ENCODE peak calls at places on chromosomes 16 and 17, in eight cellular contexts. G is OCI-LY7, T is thyroid gland, D is adrenal gland, B is mucosa of descending colon, V is tibial artery, A is GM23248, C is HAP-1. N is an unnamed sample. For H3K9me3, the result is how much of the 10 kb centered on the place peaks cover.

GRCh38 chr17:62653831-62654829 is 26.7 kb downstream of the MRC2 start:
- DNase-seq in G (no peak), T (no peak), D (no peak), B (peak), V (peak), A (peak), C (no peak), N (peak)

GRCh38 chr17:50028207-50029120 is 27.4 kb upstream of the ITGA3 start:
- DNase-seq in G (no peak), T (peak), D (no peak), B (peak), V (peak), A (peak), C (no peak), N (peak)

GRCh38 chr16:86565181-86565631 is 1.4 kb upstream of the FOXC2 start:
- DNase-seq in G (no peak), T (no peak), D (no peak), B (no peak), V (peak), A (no peak), C (no peak), N (no peak)

GRCh38 chr16:84360170-84360569 is 8.2 kb upstream of the ATP2C2 start:
- DNase-seq in G (peak), T (no peak), D (no peak), B (peak), V (no peak), A (no peak), C (no peak), N (peak)

GRCh38 chr17:83085103-83085502 is 5.7 kb downstream of the METRNL start:
- DNase-seq in G (no peak), T (no peak), D (no peak), B (no peak), V (no peak), A (peak), C (no peak), N (no peak)

GRCh38 chr17:46870116-46870803 is 18.9 kb downstream of the WNT9B start:
- DNase-seq in G (no peak), T (no peak), D (no peak), B (no peak), V (no peak), A (no peak), C (no peak), N (peak)

GRCh38 chr17:39621523-39622379 is 5.0 kb upstream of the PPP1R1B start:
- DNase-seq in G (peak), T (peak), D (peak), B (peak), V (peak), A (peak), C (peak), N (peak)

GRCh38 chr17:55996826-55997225 is 156.4 kb upstream of the ANKFN1 start:
- DNase-seq in G (no peak), T (no peak), D (no peak), B (no peak), V (no peak), A (peak), C (no peak), N (no peak)

GRCh38 chr17:79631640-79632431 is 21.0 kb upstream of the RBFOX3 start:
- DNase-seq in G (no peak), T (no peak), D (peak), B (peak), V (peak), A (no peak), C (no peak), N (peak)

GRCh38 chr17:73411330-73411747 is 99.5 kb upstream of the CDC42EP4 start:
- DNase-seq in G (no peak), T (no peak), D (no peak), B (no peak), V (no peak), A (no peak), C (no peak), N (peak)

GRCh38 chr16:31357324-31358156 is 2.6 kb downstream of the ITGAX start:
- DNase-seq in G (no peak), T (no peak), D (no peak), B (no peak), V (peak), A (no peak), C (no peak), N (peak)

GRCh38 chr16:73000020-73000906 is 47.7 kb downstream of the ZFHX3 start:
- DNase-seq in G (no peak), T (peak), D (no peak), B (no peak), V (peak), A (peak), C (peak), N (no peak)

GRCh38 chr17:2595200-2595599 is 1.7 kb downstream of the PAFAH1B1 start:
- DNase-seq in G (peak), T (no peak), D (no peak), B (no peak), V (no peak), A (peak), C (no peak), N (no peak)

GRCh38 chr17:68432086-68432864 is 25.0 kb downstream of the WIPI1 start:
- DNase-seq in G (no peak), T (no peak), D (no peak), B (no peak), V (peak), A (no peak), C (no peak), N (no peak)

GRCh38 chr16:24075929-24076716 is 180.0 kb upstream of the CACNG3 start:
- DNase-seq in G (peak), T (no peak), D (no peak), B (no peak), V (no peak), A (peak), C (peak), N (no peak)

GRCh38 chr16:82138478-82139285 is 31.3 kb downstream of the MPHOSPH6 start:
- DNase-seq in G (no peak), T (no peak), D (no peak), B (no peak), V (no peak), A (no peak), C (no peak), N (no peak)

GRCh38 chr16:73545713-73546112 is 497.8 kb upstream of the ZFHX3 start:
- DNase-seq in G (no peak), T (no peak), D (no peak), B (no peak), V (no peak), A (no peak), C (no peak), N (no peak)

DNA sequence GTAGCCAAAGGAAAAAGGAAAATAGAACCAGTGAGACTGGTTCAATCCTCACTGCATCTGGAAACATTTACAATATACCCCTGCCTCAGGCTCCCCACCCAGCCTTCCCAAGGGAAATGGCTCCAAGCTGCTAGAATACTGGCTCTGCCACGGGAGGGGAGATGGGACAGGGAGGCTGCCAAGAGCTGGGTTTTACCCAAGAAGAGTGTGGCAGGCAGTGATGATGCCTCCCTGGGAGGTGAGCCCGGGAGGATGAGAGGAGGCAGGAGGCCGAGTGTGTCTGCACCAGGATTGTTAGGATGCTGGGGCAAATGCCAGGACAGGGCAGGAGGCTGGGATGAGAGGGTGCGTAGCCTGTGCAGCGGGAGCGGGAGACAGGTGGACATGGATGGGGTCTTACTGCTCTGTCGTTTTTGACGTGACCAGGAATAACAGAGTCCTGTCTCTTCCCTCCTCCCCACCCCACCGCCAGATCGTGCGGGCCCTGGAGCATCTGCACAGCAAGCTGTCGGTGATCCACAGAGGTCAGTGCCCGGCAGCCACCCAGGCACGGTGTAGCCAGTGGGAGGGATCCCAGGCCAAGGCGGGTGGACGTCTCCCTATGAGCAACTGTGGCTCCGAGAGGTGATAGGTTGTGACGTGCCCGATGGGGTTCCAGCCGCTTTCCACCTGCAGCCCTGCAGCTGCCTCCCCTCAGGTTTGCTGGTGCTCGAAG is 18.4 kb downstream of the MAP2K3 start:
- DNase-seq in G (no peak), T (no peak), D (no peak), B (peak), V (no peak), A (no peak), C (no peak), N (peak)
- H3K9me3 ChIP-seq in G (under half), T (under half), D (under half), B (under half), V (under half), A (under half), C (under half), N (under half)

GRCh38 chr16:75176926-75177325 is 28.6 kb downstream of the ZFP1 start:
- DNase-seq in G (no peak), T (no peak), D (no peak), B (no peak), V (no peak), A (no peak), C (no peak), N (no peak)

GRCh38 chr16:75175074-75175473 is 26.8 kb downstream of the ZFP1 start:
- DNase-seq in G (no peak), T (no peak), D (no peak), B (no peak), V (no peak), A (no peak), C (no peak), N (no peak)

GRCh38 chr16:75169899-75170405 is 21.6 kb downstream of the ZFP1 start:
- DNase-seq in G (no peak), T (no peak), D (no peak), B (no peak), V (no peak), A (no peak), C (no peak), N (no peak)

DNA sequence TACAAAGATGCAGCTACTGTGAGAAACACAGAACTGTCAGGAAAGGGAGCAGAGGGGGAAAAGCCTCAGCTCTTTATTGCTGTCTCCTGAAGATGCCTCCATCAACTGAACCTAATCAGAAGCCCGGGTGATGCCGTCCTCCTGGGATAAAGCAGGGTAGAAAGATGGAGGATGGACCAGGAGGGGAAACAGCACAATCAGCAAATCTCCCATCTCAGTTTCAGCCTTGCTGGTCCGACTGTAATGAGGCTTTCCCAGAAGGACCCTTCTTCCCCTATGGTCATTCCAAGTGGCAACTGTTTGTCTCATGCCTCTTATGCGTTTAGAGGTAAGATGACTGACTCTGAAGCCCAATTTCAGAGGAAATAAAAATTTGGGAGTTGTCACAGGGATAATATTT is 24.3 kb downstream of the ZFP1 start:
- DNase-seq in G (no peak), T (no peak), D (no peak), B (no peak), V (no peak), A (no peak), C (no peak), N (no peak)
- H3K9me3 ChIP-seq in G (under half), T (under half), D (under half), B (half or more), V (half or more), A (under half), C (under half), N (under half)

GRCh38 chr17:27065588-27065987 is 228.3 kb upstream of the WSB1 start:
- DNase-seq in G (no peak), T (no peak), D (no peak), B (no peak), V (no peak), A (no peak), C (no peak), N (no peak)

GRCh38 chr17:27066315-27066714 is 227.6 kb upstream of the WSB1 start:
- DNase-seq in G (no peak), T (no peak), D (no peak), B (no peak), V (no peak), A (no peak), C (no peak), N (no peak)

GRCh38 chr17:27072885-27073284 is 221.0 kb upstream of the WSB1 start:
- DNase-seq in G (no peak), T (no peak), D (no peak), B (no peak), V (no peak), A (no peak), C (no peak), N (no peak)

GRCh38 chr17:27070836-27071235 is 223.1 kb upstream of the WSB1 start:
- DNase-seq in G (no peak), T (no peak), D (no peak), B (no peak), V (no peak), A (no peak), C (no peak), N (no peak)

GRCh38 chr17:27069842-27070508 is 223.9 kb upstream of the WSB1 start:
- DNase-seq in G (no peak), T (no peak), D (no peak), B (no peak), V (no peak), A (no peak), C (no peak), N (no peak)
- H3K9me3 ChIP-seq in G (under half), T (under half), D (under half), B (under half), V (under half), A (under half), C (under half), N (under half)

DNA sequence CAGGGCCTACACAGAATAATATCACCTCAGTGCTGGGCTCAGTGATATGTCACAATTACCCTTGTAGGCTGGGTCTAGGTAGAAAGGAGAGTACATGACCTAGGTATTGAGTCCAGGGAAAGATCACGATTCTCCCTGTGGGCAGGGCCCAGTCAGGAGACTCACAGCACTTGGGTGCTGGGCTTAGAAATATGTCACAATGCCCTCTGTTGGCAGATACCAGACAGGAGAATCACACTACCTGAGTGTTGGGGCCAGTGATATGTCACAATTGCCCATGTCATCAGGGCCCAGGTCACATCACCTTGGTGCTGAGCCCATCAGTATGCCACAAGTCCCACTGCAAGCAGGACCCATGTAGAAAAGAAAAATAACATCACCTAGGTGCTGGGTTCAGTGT is 2105.5 kb downstream of the TP53TG3F start:
- DNase-seq in G (no peak), T (no peak), D (no peak), B (no peak), V (no peak), A (no peak), C (no peak), N (no peak)
- H3K9me3 ChIP-seq in G (under half), T (under half), D (under half), B (half or more), V (under half), A (under half), C (under half), N (under half)

GRCh38 chr16:35134471-35134870 is 1675.1 kb downstream of the TP53TG3F start:
- DNase-seq in G (no peak), T (no peak), D (no peak), B (no peak), V (no peak), A (no peak), C (no peak), N (no peak)

DNA sequence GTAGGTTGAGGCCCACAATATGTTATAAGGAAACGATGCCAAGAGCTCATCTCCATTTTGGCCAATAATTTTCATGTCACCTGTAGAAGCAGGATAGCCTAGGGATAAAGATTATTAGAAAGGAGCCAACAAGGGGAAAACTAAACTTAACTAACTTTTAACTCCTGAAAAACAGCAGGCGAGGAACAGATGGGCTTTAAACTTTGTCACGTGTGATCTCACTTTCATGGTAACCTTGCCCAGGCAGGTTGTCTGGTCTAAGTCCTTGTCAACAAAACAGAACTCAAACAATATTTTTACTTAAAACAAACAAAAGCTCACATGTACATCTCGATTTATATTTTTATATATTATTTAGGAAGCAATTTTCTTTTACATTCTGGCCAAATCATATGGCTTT is 1672.0 kb downstream of the TP53TG3F start:
- DNase-seq in G (no peak), T (no peak), D (no peak), B (no peak), V (no peak), A (no peak), C (no peak), N (no peak)
- H3K9me3 ChIP-seq in G (under half), T (under half), D (under half), B (under half), V (under half), A (under half), C (under half), N (under half)

GRCh38 chr16:35533683-35534082 is 2074.3 kb downstream of the TP53TG3F start:
- DNase-seq in G (peak), T (no peak), D (no peak), B (no peak), V (no peak), A (peak), C (no peak), N (no peak)
- H3K9me3 ChIP-seq in G (under half), T (under half), D (under half), B (under half), V (under half), A (under half), C (under half), N (under half)

GRCh38 chr17:61498595-61498994 is 46.4 kb downstream of the TBX4 start:
- DNase-seq in G (no peak), T (no peak), D (no peak), B (no peak), V (no peak), A (no peak), C (no peak), N (no peak)
- H3K9me3 ChIP-seq in G (under half), T (under half), D (under half), B (under half), V (under half), A (under half), C (under half), N (under half)

GRCh38 chr16:3377917-3378316 is 22.2 kb downstream of the OR2C1 start:
- DNase-seq in G (no peak), T (no peak), D (no peak), B (no peak), V (no peak), A (no peak), C (no peak), N (no peak)

GRCh38 chr16:3375680-3376079 is 20.0 kb downstream of the OR2C1 start:
- DNase-seq in G (no peak), T (no peak), D (no peak), B (no peak), V (no peak), A (no peak), C (no peak), N (no peak)
- H3K9me3 ChIP-seq in G (under half), T (under half), D (under half), B (half or more), V (under half), A (under half), C (under half), N (under half)